ENCODE peak calls at places on chromosomes 13 and 19, in seven cellular contexts. One of them, this sample, is unnamed.

GRCh38 chr19:18580311-18580710 is 8.3 kb upstream of the REX1BD start:
- DNase-seq in cardiac muscle cell: no peak
- DNase-seq in HL-60: no peak
- DNase-seq in fibroblast of mammary gland: no peak
- DNase-seq in GM12865: no peak
- DNase-seq in osteoblast: no peak
- DNase-seq in endodermal cell: no peak
- DNase-seq in this sample: no peak

GRCh38 chr19:7007859-7008258 is 13.4 kb downstream of the MBD3L2B start:
- DNase-seq in cardiac muscle cell: no peak
- DNase-seq in endodermal cell: no peak
- DNase-seq in HL-60: no peak
- DNase-seq in osteoblast: no peak
- DNase-seq in fibroblast of mammary gland: no peak
- DNase-seq in GM12865: no peak
- DNase-seq in this sample: no peak

GRCh38 chr19:46728208-46728607 is 11.3 kb upstream of the PRKD2 start:
- DNase-seq in HL-60: no peak
- DNase-seq in osteoblast: no peak
- DNase-seq in GM12865: no peak
- DNase-seq in fibroblast of mammary gland: no peak
- DNase-seq in cardiac muscle cell: no peak
- DNase-seq in endodermal cell: no peak
- DNase-seq in this sample: no peak

GRCh38 chr19:28881616-28882015 is 331.3 kb downstream of the UQCRFS1 start:
- DNase-seq in GM12865: peak; percentile 37
- DNase-seq in osteoblast: no peak
- DNase-seq in endodermal cell: peak; percentile 51
- DNase-seq in fibroblast of mammary gland: no peak
- DNase-seq in cardiac muscle cell: no peak
- DNase-seq in HL-60: no peak
- DNase-seq in this sample: peak; percentile 56

GRCh38 chr19:41934849-41935374 is 6.7 kb upstream of the ERFL start:
- DNase-seq in endodermal cell: peak; percentile 98
- DNase-seq in osteoblast: peak; percentile 98
- DNase-seq in GM12865: peak; percentile 85
- DNase-seq in cardiac muscle cell: peak; percentile 69
- DNase-seq in HL-60: no peak
- DNase-seq in fibroblast of mammary gland: peak; percentile 56
- DNase-seq in this sample: no peak

GRCh38 chr19:47819841-47820244 is 1.9 kb upstream of the CRX start:
- DNase-seq in GM12865: peak; percentile 31
- DNase-seq in cardiac muscle cell: no peak
- DNase-seq in fibroblast of mammary gland: no peak
- DNase-seq in osteoblast: no peak
- DNase-seq in endodermal cell: peak; percentile 92
- DNase-seq in HL-60: no peak
- DNase-seq in this sample: no peak

GRCh38 chr19:39846678-39847486 is 703 bp upstream of the FBL start:
- DNase-seq in osteoblast: peak; percentile 58
- DNase-seq in endodermal cell: peak; percentile 76
- DNase-seq in cardiac muscle cell: peak; percentile 18
- DNase-seq in HL-60: no peak
- DNase-seq in GM12865: no peak
- DNase-seq in fibroblast of mammary gland: no peak
- DNase-seq in this sample: no peak

GRCh38 chr13:113881614-113882265 is 17.9 kb upstream of the GAS6 start:
- DNase-seq in HL-60: no peak
- DNase-seq in osteoblast: peak; percentile 83
- DNase-seq in GM12865: no peak
- DNase-seq in cardiac muscle cell: no peak
- DNase-seq in fibroblast of mammary gland: no peak
- DNase-seq in endodermal cell: peak; percentile 23
- DNase-seq in this sample: no peak

GRCh38 chr13:76754414-76754813 is 131.8 kb downstream of the KCTD12 start:
- DNase-seq in HL-60: no peak
- DNase-seq in osteoblast: no peak
- DNase-seq in fibroblast of mammary gland: peak; percentile 30
- DNase-seq in cardiac muscle cell: peak; percentile 92
- DNase-seq in endodermal cell: no peak
- DNase-seq in GM12865: no peak
- DNase-seq in this sample: no peak

GRCh38 chr19:12202250-12202649 is 39.4 kb downstream of the ZNF136 start:
- DNase-seq in osteoblast: no peak
- DNase-seq in cardiac muscle cell: peak; percentile 10
- DNase-seq in GM12865: no peak
- DNase-seq in HL-60: no peak
- DNase-seq in endodermal cell: peak; percentile 49
- DNase-seq in fibroblast of mammary gland: no peak
- DNase-seq in this sample: no peak

GRCh38 chr13:44396963-44397580 is 23.4 kb downstream of the SERP2 start:
- DNase-seq in endodermal cell: peak; percentile 83
- DNase-seq in fibroblast of mammary gland: peak; percentile 64
- DNase-seq in cardiac muscle cell: peak; percentile 86
- DNase-seq in HL-60: no peak
- DNase-seq in GM12865: no peak
- DNase-seq in osteoblast: peak; percentile 86
- DNase-seq in this sample: peak; percentile 41

GRCh38 chr19:2495130-2495641 is 19.3 kb downstream of the GADD45B start:
- DNase-seq in cardiac muscle cell: peak; percentile 70
- DNase-seq in osteoblast: peak; percentile 95
- DNase-seq in HL-60: no peak
- DNase-seq in fibroblast of mammary gland: peak; percentile 42
- DNase-seq in endodermal cell: peak; percentile 82
- DNase-seq in GM12865: no peak
- DNase-seq in this sample: no peak

GRCh38 chr19:2494084-2494446 is 18.1 kb downstream of the GADD45B start:
- DNase-seq in endodermal cell: no peak
- DNase-seq in GM12865: no peak
- DNase-seq in osteoblast: peak; percentile 98
- DNase-seq in fibroblast of mammary gland: peak; percentile 84
- DNase-seq in HL-60: no peak
- DNase-seq in cardiac muscle cell: peak; percentile 49
- DNase-seq in this sample: no peak

GRCh38 chr19:2494447-2495129 is 18.7 kb downstream of the GADD45B start:
- DNase-seq in osteoblast: peak; percentile 98
- DNase-seq in fibroblast of mammary gland: peak; percentile 77
- DNase-seq in GM12865: peak; percentile 64
- DNase-seq in cardiac muscle cell: peak; percentile 88
- DNase-seq in HL-60: peak; percentile 65
- DNase-seq in endodermal cell: no peak
- DNase-seq in this sample: no peak

GRCh38 chr19:2497186-2497585 is 21.3 kb downstream of the GADD45B start:
- DNase-seq in osteoblast: peak; percentile 70
- DNase-seq in fibroblast of mammary gland: no peak
- DNase-seq in HL-60: no peak
- DNase-seq in GM12865: no peak
- DNase-seq in cardiac muscle cell: no peak
- DNase-seq in endodermal cell: no peak
- DNase-seq in this sample: no peak

DNA sequence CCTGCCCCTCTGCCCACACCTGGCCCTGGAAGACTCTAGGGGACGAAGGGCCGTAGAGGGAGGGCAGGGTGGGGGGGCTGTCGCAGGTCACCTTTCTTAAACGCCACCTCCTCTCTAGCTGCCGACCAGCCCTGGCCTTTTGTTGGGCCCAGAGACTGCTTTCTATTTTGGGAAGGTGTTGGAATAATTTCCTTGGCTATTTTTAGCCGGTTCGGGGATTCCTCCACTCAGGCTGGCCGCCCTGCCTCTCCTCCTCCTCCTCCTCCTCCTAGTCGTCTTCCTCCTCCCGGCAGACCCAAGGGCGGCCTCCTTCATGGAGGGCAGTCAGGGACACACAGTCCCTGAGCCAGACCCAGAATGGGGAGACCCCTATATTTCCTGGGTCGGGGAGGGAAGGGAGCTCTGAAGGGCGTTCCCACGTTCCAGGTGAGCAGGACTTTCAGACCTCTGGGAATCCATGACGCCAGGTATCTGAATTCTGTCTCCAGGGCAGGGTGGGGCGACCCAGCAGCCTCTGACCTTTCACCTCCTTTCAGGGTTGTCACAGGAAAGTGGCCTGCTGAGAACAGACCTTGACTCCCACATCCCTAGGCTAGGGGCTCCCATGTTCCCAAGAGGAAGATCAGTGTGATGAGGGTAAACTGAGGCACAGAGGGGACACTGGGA is 19.9 kb downstream of the GADD45B start:
- DNase-seq in endodermal cell: no peak
- DNase-seq in cardiac muscle cell: peak; percentile 47
- DNase-seq in GM12865: no peak
- DNase-seq in fibroblast of mammary gland: no peak
- DNase-seq in HL-60: no peak
- DNase-seq in osteoblast: peak; percentile 91
- DNase-seq in this sample: no peak
- H3K4me3 ChIP-seq in endodermal cell: no peak overlapping the region
- H3K4me3 ChIP-seq in cardiac muscle cell: peak overlapping the region; percentile 7
- H3K4me3 ChIP-seq in GM12865: no peak overlapping the region
- H3K4me3 ChIP-seq in fibroblast of mammary gland: no peak overlapping the region
- H3K4me3 ChIP-seq in HL-60: no peak overlapping the region
- H3K4me3 ChIP-seq in osteoblast: peak overlapping the region; percentile 79
- H3K4me3 ChIP-seq in this sample: no peak overlapping the region

GRCh38 chr13:111458739-111459138 is 138.3 kb downstream of the TEX29 start:
- DNase-seq in cardiac muscle cell: no peak
- DNase-seq in fibroblast of mammary gland: no peak
- DNase-seq in endodermal cell: no peak
- DNase-seq in HL-60: no peak
- DNase-seq in osteoblast: no peak
- DNase-seq in GM12865: no peak
- DNase-seq in this sample: no peak

GRCh38 chr13:111459803-111460547 is 139.5 kb downstream of the TEX29 start:
- DNase-seq in GM12865: no peak
- DNase-seq in fibroblast of mammary gland: no peak
- DNase-seq in HL-60: no peak
- DNase-seq in cardiac muscle cell: no peak
- DNase-seq in osteoblast: no peak
- DNase-seq in endodermal cell: no peak
- DNase-seq in this sample: no peak

GRCh38 chr13:111461445-111462149 is 141.2 kb downstream of the TEX29 start:
- DNase-seq in fibroblast of mammary gland: no peak
- DNase-seq in GM12865: no peak
- DNase-seq in osteoblast: no peak
- DNase-seq in HL-60: no peak
- DNase-seq in cardiac muscle cell: no peak
- DNase-seq in endodermal cell: peak; percentile 36
- DNase-seq in this sample: no peak

GRCh38 chr13:111462221-111462764 is 141.9 kb downstream of the TEX29 start:
- DNase-seq in cardiac muscle cell: no peak
- DNase-seq in GM12865: no peak
- DNase-seq in HL-60: no peak
- DNase-seq in endodermal cell: peak; percentile 33
- DNase-seq in osteoblast: peak; percentile 71
- DNase-seq in fibroblast of mammary gland: no peak
- DNase-seq in this sample: no peak

DNA sequence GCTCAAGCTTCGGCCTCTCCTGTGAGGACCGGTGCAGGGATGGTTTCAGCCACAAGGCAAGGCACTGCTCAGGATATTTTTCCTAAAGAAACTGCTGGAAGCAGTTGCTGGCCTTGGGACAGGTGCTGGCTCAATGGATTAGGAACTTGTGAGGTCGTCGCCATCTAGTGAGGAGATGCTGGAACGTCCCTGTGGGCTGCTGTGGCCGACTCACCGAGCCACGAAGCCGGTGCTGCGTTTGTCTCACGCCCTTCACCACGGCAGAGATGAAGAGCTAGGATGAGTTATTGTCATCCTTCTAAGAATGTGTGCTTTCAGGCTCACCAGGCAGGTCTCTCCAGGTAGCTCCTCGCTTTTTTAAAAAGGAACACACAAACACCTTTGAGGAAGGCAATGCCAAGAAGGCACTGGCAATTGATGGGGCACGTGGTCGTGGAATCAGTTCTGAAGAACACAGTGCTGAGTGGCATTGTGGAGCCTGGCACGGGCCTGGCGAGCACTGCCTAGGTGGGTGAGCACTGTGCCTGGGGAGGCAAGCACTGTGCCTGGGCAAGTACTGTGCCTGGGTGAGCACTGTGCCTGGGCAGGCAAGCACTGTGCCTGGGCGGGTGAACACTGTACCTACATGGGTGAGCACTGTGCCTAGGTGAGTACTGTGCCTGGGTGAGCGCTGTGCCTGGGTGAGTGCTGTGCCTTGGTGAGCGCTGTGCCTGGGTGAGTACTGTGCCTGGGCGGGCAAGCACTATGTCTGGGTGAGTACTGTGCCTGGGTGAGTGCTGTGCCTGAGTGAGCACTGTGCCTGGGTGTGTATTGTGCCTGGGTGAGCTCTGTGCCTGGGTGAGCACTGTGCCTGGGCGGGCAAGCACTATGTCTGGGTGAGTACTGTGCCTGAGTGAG is 140.4 kb downstream of the TEX29 start:
- DNase-seq in osteoblast: no peak
- DNase-seq in fibroblast of mammary gland: peak; percentile 50
- DNase-seq in endodermal cell: peak; percentile 83
- DNase-seq in cardiac muscle cell: peak; percentile 41
- DNase-seq in HL-60: no peak
- DNase-seq in GM12865: peak; percentile 12
- DNase-seq in this sample: no peak
- TF ChIP-seq CTCF in osteoblast: peak; percentile 40
- TF ChIP-seq CTCF in fibroblast of mammary gland: peak; percentile 33
- TF ChIP-seq CTCF in endodermal cell: peak; percentile 73
- TF ChIP-seq CTCF in cardiac muscle cell: peak; percentile 34
- TF ChIP-seq CTCF in HL-60: no peak
- TF ChIP-seq CTCF in GM12865: no peak
- TF ChIP-seq CTCF in this sample: peak; percentile 29

DNA sequence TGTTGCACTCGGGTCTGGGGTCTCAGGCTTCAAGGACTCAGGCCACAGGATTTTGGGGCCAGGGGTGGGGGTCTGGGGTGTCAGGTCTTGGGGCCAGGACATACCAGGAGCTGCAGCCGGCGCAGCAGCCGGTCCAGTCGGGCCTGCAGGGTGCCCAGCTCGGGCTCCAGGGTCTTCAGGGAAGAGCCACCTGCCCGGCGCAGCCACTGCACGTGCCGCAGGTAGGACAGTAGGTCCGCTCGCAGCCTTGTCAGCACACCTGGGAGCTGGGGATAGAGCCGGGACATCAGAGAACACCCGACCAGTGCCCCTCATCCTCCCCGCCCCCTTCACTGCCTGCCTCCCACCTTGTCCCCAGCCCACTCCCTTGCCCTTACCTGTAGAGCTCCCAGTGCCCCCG is 2.2 kb downstream of the IL11 start:
- DNase-seq in endodermal cell: no peak
- DNase-seq in osteoblast: no peak
- DNase-seq in cardiac muscle cell: no peak
- DNase-seq in fibroblast of mammary gland: no peak
- DNase-seq in HL-60: no peak
- DNase-seq in GM12865: no peak
- DNase-seq in this sample: no peak
- H3K4me3 ChIP-seq in endodermal cell: no peak overlapping the region
- H3K4me3 ChIP-seq in osteoblast: no peak overlapping the region
- H3K4me3 ChIP-seq in cardiac muscle cell: no peak overlapping the region
- H3K4me3 ChIP-seq in fibroblast of mammary gland: no peak overlapping the region
- H3K4me3 ChIP-seq in HL-60: no peak overlapping the region
- H3K4me3 ChIP-seq in GM12865: no peak overlapping the region
- H3K4me3 ChIP-seq in this sample: no peak overlapping the region

GRCh38 chr19:33245948-33246728 is 20.5 kb upstream of the SLC7A10 start:
- DNase-seq in HL-60: no peak
- DNase-seq in endodermal cell: no peak
- DNase-seq in fibroblast of mammary gland: no peak
- DNase-seq in cardiac muscle cell: peak; percentile 49
- DNase-seq in GM12865: peak; percentile 23
- DNase-seq in osteoblast: no peak
- DNase-seq in this sample: no peak
- TF ChIP-seq CTCF in HL-60: peak; percentile 60
- TF ChIP-seq CTCF in endodermal cell: peak; percentile 76
- TF ChIP-seq CTCF in fibroblast of mammary gland: peak; percentile 64
- TF ChIP-seq CTCF in cardiac muscle cell: peak; percentile 56
- TF ChIP-seq CTCF in GM12865: peak; percentile 50
- TF ChIP-seq CTCF in osteoblast: peak; percentile 50
- TF ChIP-seq CTCF in this sample: peak; percentile 64

This sample was measured in epithelial cell of proximal tubule.